ENCODE peak calls at places on chromosomes 13 and 19, in six cellular contexts. Q is NCI-H510A treated with DMSO at 0.1 percent for 48 hours; S is WTC11; B is COR-L47; T is AG08396; L is natural killer cell treated with Interleukin-12 subunit alpha and Interleukin-12 subunit beta and Interleukin-15 and Interleukin-18, amount 100 ng/mL, for 72 hours. N is an unnamed sample.

GRCh38 chr13:88802886-88803285 is 1131.7 kb downstream of the SLITRK5 start:
- DNase-seq in Q (no peak), S (no peak), B (no peak), T (no peak), L (no peak), N (peak)

GRCh38 chr13:20714563-20715339 is 11.3 kb downstream of the IL17D start:
- DNase-seq in Q (no peak), S (no peak), B (no peak), T (peak), L (no peak), N (no peak)

GRCh38 chr19:45305421-45305820 is 17.3 kb downstream of the CKM start:
- DNase-seq in Q (no peak), S (no peak), B (no peak), T (no peak), L (no peak), N (no peak)

GRCh38 chr19:45591004-45591637 is 6.5 kb upstream of the OPA3 start:
- DNase-seq in Q (peak), S (peak), B (peak), T (peak), L (peak), N (no peak)

GRCh38 chr19:52343548-52343947 is 7.5 kb downstream of the ZNF610 start:
- DNase-seq in Q (no peak), S (peak), B (peak), T (peak), L (peak), N (peak)

GRCh38 chr19:15463865-15464371 is 426 bp downstream of the RASAL3 start:
- DNase-seq in Q (no peak), S (peak), B (no peak), T (no peak), L (peak), N (no peak)

GRCh38 chr13:47277774-47278173 is 380.9 kb upstream of the HTR2A start:
- DNase-seq in Q (no peak), S (no peak), B (no peak), T (no peak), L (no peak), N (no peak)

GRCh38 chr19:10230155-10230903 is 802 bp downstream of the S1PR2 start:
- DNase-seq in Q (no peak), S (peak), B (no peak), T (peak), L (peak), N (no peak)

GRCh38 chr19:27754700-27755099 is 1458.3 kb downstream of the UQCRFS1 start:
- DNase-seq in Q (no peak), S (no peak), B (no peak), T (no peak), L (no peak), N (no peak)

GRCh38 chr13:51919531-51919930 is 57.8 kb downstream of the CCDC70 start:
- DNase-seq in Q (peak), S (no peak), B (no peak), T (no peak), L (no peak), N (peak)

GRCh38 chr13:67227131-67227983 is 2.8 kb downstream of the PCDH9 start:
- DNase-seq in Q (no peak), S (no peak), B (no peak), T (no peak), L (no peak), N (no peak)

GRCh38 chr13:24232037-24232436 is 71.5 kb downstream of the SPATA13 start:
- DNase-seq in Q (no peak), S (no peak), B (no peak), T (no peak), L (no peak), N (peak)

GRCh38 chr13:34161829-34162544 is 344.0 kb downstream of the RFC3 start:
- DNase-seq in Q (peak), S (no peak), B (peak), T (peak), L (no peak), N (peak)

GRCh38 chr13:50672025-50672424 is 171.5 kb downstream of the DLEU7 start:
- DNase-seq in Q (no peak), S (no peak), B (no peak), T (no peak), L (no peak), N (peak)

GRCh38 chr19:14943601-14944000 is 2.3 kb downstream of the OR7C2 start:
- DNase-seq in Q (no peak), S (no peak), B (no peak), T (no peak), L (no peak), N (no peak)

GRCh38 chr19:28426902-28427232 is 786.1 kb downstream of the UQCRFS1 start:
- DNase-seq in Q (no peak), S (no peak), B (no peak), T (no peak), L (no peak), N (no peak)

GRCh38 chr13:71624641-71625040 is 242.4 kb downstream of the DACH1 start:
- DNase-seq in Q (no peak), S (no peak), B (peak), T (no peak), L (no peak), N (no peak)

GRCh38 chr19:53671621-53672111 is 39.9 kb downstream of the DPRX start:
- DNase-seq in Q (no peak), S (no peak), B (no peak), T (no peak), L (no peak), N (no peak)

GRCh38 chr19:7673995-7674667 is 2.8 kb upstream of the MCEMP1 start:
- DNase-seq in Q (peak), S (peak), B (peak), T (peak), L (no peak), N (peak)

GRCh38 chr19:55209430-55210119 is at the start of gene PTPRH:
- DNase-seq in Q (no peak), S (no peak), B (no peak), T (no peak), L (no peak), N (peak)

GRCh38 chr19:7744199-7744786 is 3.0 kb downstream of the CD209 start:
- DNase-seq in Q (no peak), S (no peak), B (no peak), T (no peak), L (no peak), N (no peak)

GRCh38 chr13:80137994-80138393 is 202.9 kb downstream of the SPRY2 start:
- DNase-seq in Q (no peak), S (no peak), B (no peak), T (no peak), L (no peak), N (no peak)

GRCh38 chr19:5957132-5957531 is 20.8 kb downstream of the RANBP3 start:
- DNase-seq in Q (peak), S (no peak), B (peak), T (no peak), L (no peak), N (no peak)

GRCh38 chr13:101945435-101945834 is 456.4 kb downstream of the FGF14 start:
- DNase-seq in Q (no peak), S (peak), B (no peak), T (no peak), L (no peak), N (no peak)

GRCh38 chr19:11833541-11833940 is 15.0 kb upstream of the ZNF439 start:
- DNase-seq in Q (no peak), S (no peak), B (no peak), T (no peak), L (no peak), N (no peak)

GRCh38 chr13:97225533-97225932 is 3.4 kb downstream of the MBNL2 start:
- DNase-seq in Q (no peak), S (no peak), B (no peak), T (no peak), L (no peak), N (no peak)

GRCh38 chr13:99323488-99323887 is 16.3 kb upstream of the GPR183 start:
- DNase-seq in Q (no peak), S (no peak), B (no peak), T (no peak), L (no peak), N (peak)

GRCh38 chr13:31896427-31896826 is 135.1 kb upstream of the FRY start:
- DNase-seq in Q (no peak), S (no peak), B (no peak), T (peak), L (no peak), N (no peak)

N was measured in PC-3.